ENCODE peak calls at places on chromosomes 4 and X, in eight cellular contexts. U is AG04450; S is fibroblast of the aortic adventitia; O is GM23338; L is tibial nerve; I is fibroblast of lung; W is adipocyte; R is CD4-positive, alpha-beta memory T cell. A is an unnamed sample.

GRCh38 chr4:147682755-147683154 is 1.2 kb downstream of the PRMT9 start:
- DNase-seq in W (peak; percentile 43), S (peak; percentile 15), U (no peak), L (no peak), R (no peak), O (no peak), I (peak; percentile 40), A (no peak)

GRCh38 chrX:19630228-19630627 is 114.9 kb upstream of the MAP3K15 start:
- DNase-seq in L (no peak), R (no peak), W (no peak), S (no peak), O (no peak), U (no peak), I (no peak), A (no peak)

GRCh38 chrX:37701588-37701987 is 16.0 kb downstream of the XK start:
- DNase-seq in I (no peak), S (no peak), L (no peak), W (no peak), U (no peak), R (no peak), O (peak; percentile 4), A (no peak)

GRCh38 chrX:21940356-21940829 is at the start of gene SMS:
- DNase-seq in W (peak; percentile 79), U (peak; percentile 26), R (peak; percentile 43), S (peak; percentile 67), L (peak; percentile 60), I (peak; percentile 77), O (peak; percentile 74), A (peak; percentile 94)

GRCh38 chr4:70603856-70604255 is 11.8 kb downstream of the AMBN start:
- DNase-seq in S (peak; percentile 70), L (no peak), R (no peak), W (peak; percentile 61), U (no peak), I (peak; percentile 77), O (no peak), A (no peak)

GRCh38 chr4:88592600-88593448 is 544 bp downstream of the HERC3 start:
- DNase-seq in S (peak; percentile 45), L (peak; percentile 61), R (peak; percentile 82), O (peak; percentile 69), I (peak; percentile 60), U (no peak), W (peak; percentile 91), A (peak; percentile 97)

GRCh38 chr4:94934201-94934600 is 176.4 kb downstream of the BMPR1B start:
- DNase-seq in O (no peak), L (no peak), U (peak; percentile 4), W (peak; percentile 38), S (peak; percentile 52), I (peak; percentile 46), R (no peak), A (no peak)

GRCh38 chrX:1903380-1903935 is 288.6 kb downstream of the ASMT start:
- DNase-seq in S (no peak), R (no peak), L (no peak), U (no peak), W (peak; percentile 57), I (no peak), O (no peak), A (peak; percentile 81)

GRCh38 chr4:120156115-120156718 is 89.6 kb upstream of the MAD2L1 start:
- DNase-seq in R (peak; percentile 56), W (peak; percentile 87), I (peak; percentile 89), S (peak; percentile 91), L (no peak), U (peak; percentile 49), O (peak; percentile 83), A (no peak)

GRCh38 chr4:166981847-166982246 is 252.4 kb downstream of the SPOCK3 start:
- DNase-seq in W (no peak), U (no peak), S (no peak), O (no peak), L (no peak), I (no peak), R (no peak), A (peak; percentile 15)

GRCh38 chr4:81049861-81050423 is 19.4 kb downstream of the BMP3 start:
- DNase-seq in S (peak; percentile 29), U (no peak), O (no peak), L (no peak), I (no peak), W (peak; percentile 58), R (no peak), A (no peak)

GRCh38 chrX:148412006-148412405 is 88.4 kb upstream of the AFF2 start:
- DNase-seq in W (no peak), R (no peak), I (no peak), U (no peak), L (no peak), O (no peak), S (peak; percentile 35), A (no peak)

GRCh38 chr4:77073106-77073858 is 2.5 kb downstream of the CCNI start:
- DNase-seq in L (no peak), I (peak; percentile 61), U (no peak), O (no peak), S (peak; percentile 64), R (peak; percentile 12), W (peak; percentile 75), A (peak; percentile 74)

GRCh38 chrX:22950278-22951266 is 49.2 kb upstream of the DDX53 start:
- DNase-seq in U (peak; percentile 57), W (peak; percentile 65), I (peak; percentile 90), S (peak; percentile 91), L (no peak), O (no peak), R (no peak), A (no peak)

GRCh38 chrX:120625366-120625765 is 4.5 kb downstream of the C1GALT1C1 start:
- DNase-seq in R (no peak), W (no peak), L (no peak), S (peak; percentile 68), O (no peak), I (peak; percentile 43), U (no peak), A (no peak)

GRCh38 chr4:825969-826330 is at the start of gene CPLX1:
- DNase-seq in R (no peak), S (no peak), W (peak; percentile 49), O (peak; percentile 78), L (no peak), U (no peak), I (no peak), A (peak; percentile 95)

GRCh38 chr4:163279713-163280112 is 52.7 kb downstream of the NPY1R start:
- DNase-seq in S (no peak), O (no peak), R (no peak), W (no peak), U (no peak), I (no peak), L (no peak), A (no peak)

GRCh38 chr4:6692806-6693205 is 872 bp upstream of the S100P start:
- DNase-seq in O (no peak), R (no peak), L (no peak), U (no peak), I (peak; percentile 54), W (peak; percentile 58), S (peak; percentile 9), A (no peak)

GRCh38 chr4:53991821-53992220 is 72.6 kb downstream of the CHIC2 start:
- DNase-seq in L (no peak), O (no peak), R (no peak), W (no peak), S (peak; percentile 50), I (no peak), U (no peak), A (no peak)

GRCh38 chr4:77308843-77309242 is 151.8 kb downstream of the CCNG2 start:
- DNase-seq in W (peak; percentile 59), I (peak; percentile 29), O (peak; percentile 74), S (peak; percentile 32), R (no peak), U (peak; percentile 1), L (no peak), A (peak; percentile 52)

GRCh38 chrX:137194164-137194563 is 160.4 kb upstream of the GPR101 start:
- DNase-seq in L (no peak), S (peak; percentile 39), I (peak; percentile 27), U (no peak), O (peak; percentile 68), R (peak; percentile 14), W (peak; percentile 23), A (no peak)

GRCh38 chr4:62161446-62161845 is 961.3 kb downstream of the ADGRL3 start:
- DNase-seq in L (no peak), O (no peak), S (no peak), I (no peak), U (no peak), R (no peak), W (no peak), A (no peak)

GRCh38 chrX:19579485-19579884 is 64.2 kb upstream of the MAP3K15 start:
- DNase-seq in O (no peak), L (no peak), R (no peak), U (no peak), W (peak; percentile 22), S (peak; percentile 39), I (no peak), A (no peak)

GRCh38 chr4:183444953-183445543 is 612 bp downstream of the CDKN2AIP start:
- DNase-seq in O (peak; percentile 63), S (no peak), W (peak; percentile 61), L (peak; percentile 16), I (peak; percentile 8), U (no peak), R (no peak), A (peak; percentile 81)

GRCh38 chr4:37687175-37687525 is 974 bp upstream of the RELL1 start:
- DNase-seq in O (no peak), R (no peak), I (no peak), S (no peak), L (no peak), U (no peak), W (no peak), A (no peak)
- H3K4me3 ChIP-seq in O (peak overlapping the region; percentile 59), R (peak overlapping the region; percentile 72), I (peak overlapping the region; percentile 60), S (peak overlapping the region; percentile 67), L (peak overlapping the region; percentile 88), U (peak overlapping the region; percentile 63), W (peak overlapping the region; percentile 91), A (peak overlapping the region; percentile 89)

DNA sequence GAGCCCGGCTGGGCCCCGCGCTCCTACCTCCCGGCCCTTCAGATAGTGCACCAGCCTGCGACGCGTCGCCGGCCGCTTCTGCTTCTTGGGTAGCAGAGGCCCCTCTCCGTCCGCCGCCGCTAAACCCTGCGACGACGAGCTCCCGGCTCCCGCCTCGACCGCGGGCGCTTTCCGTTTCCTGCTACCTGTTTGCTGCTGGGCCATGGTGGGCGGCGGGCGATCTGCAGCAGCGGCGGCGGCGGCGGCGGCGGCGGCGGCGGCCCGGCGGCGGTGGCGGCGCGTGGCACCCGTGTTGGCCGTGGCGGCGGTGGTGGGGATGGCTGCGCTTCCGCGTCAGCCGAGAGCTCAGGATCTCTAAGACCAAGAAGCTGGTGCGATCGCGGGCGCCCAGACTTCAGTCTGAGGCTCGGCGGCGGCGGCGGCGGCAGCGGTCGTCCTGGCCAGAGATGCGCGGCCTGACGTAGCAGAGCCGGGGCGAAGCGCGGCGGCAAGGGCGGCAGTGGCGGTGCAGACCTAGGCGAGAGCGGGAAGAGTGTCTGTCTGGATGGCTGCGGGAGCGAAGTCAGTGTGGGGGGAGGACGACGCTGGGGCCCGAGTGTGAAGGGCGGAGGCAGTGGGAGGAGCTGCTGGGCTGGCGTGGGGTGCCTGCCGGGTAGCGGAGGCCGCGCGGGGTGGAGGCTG is at the start of gene DCAF12L2:
- DNase-seq in I (no peak), L (no peak), W (peak; percentile 0), R (no peak), U (no peak), S (no peak), O (peak; percentile 48), A (peak; percentile 80)
- H3K4me3 ChIP-seq in I (no peak within 1 kb of the TSS), L (peak within 1 kb of the TSS; percentile 31), W (peak within 1 kb of the TSS; percentile 68), R (no peak within 1 kb of the TSS), U (no peak within 1 kb of the TSS), S (no peak within 1 kb of the TSS), O (peak within 1 kb of the TSS; percentile 44), A (no peak within 1 kb of the TSS)

GRCh38 chrX:40996886-40997530 is 88.2 kb upstream of the USP9X start:
- DNase-seq in I (peak; percentile 85), U (no peak), O (peak; percentile 74), R (no peak), W (peak; percentile 74), L (no peak), S (peak; percentile 86), A (peak; percentile 59)
- H3K4me3 ChIP-seq in I (peak overlapping the region; percentile 21), U (no peak overlapping the region), O (no peak overlapping the region), R (no peak overlapping the region), W (peak overlapping the region; percentile 67), L (no peak overlapping the region), S (no peak overlapping the region), A (peak overlapping the region; percentile 33)

GRCh38 chr4:105666693-105667092 is 41.8 kb downstream of the INTS12 start:
- DNase-seq in L (no peak), S (peak; percentile 10), I (peak; percentile 78), U (no peak), O (peak; percentile 47), W (peak; percentile 50), R (no peak), A (no peak)
- H3K4me3 ChIP-seq in L (no peak overlapping the region), S (no peak overlapping the region), I (no peak overlapping the region), U (no peak overlapping the region), O (no peak overlapping the region), W (no peak overlapping the region), R (no peak overlapping the region), A (no peak overlapping the region)

A was measured in osteoblast.